ENCODE peak calls at places on chromosome 13, in nine cellular contexts. One of them, this sample, is unnamed.

GRCh38 chr13:40863723-40864122 is 74.3 kb downstream of the SLC25A15 start:
- DNase-seq in RWPE1: no peak
- DNase-seq in right lobe of liver: no peak
- DNase-seq in neuronal stem cell: no peak
- DNase-seq in stimulated activated CD4-positive, alpha-beta T cell treated with anti-CD3 and anti-CD28 coated beads, Interleukin-1b, Interleukin-23, amount 100 ng/mL, for 24 hours: no peak
- DNase-seq in right atrium auricular region: no peak
- DNase-seq in right cardiac atrium: no peak
- DNase-seq in NCI-H1092 treated with DMSO at 0.1 percent for 48 hours: no peak
- DNase-seq in progenitor cell of endocrine pancreas: no peak
- DNase-seq in this sample: no peak

GRCh38 chr13:46296465-46296822 is 84.7 kb downstream of the LRRC63 start:
- DNase-seq in RWPE1: no peak
- DNase-seq in right lobe of liver: no peak
- DNase-seq in neuronal stem cell: no peak
- DNase-seq in stimulated activated CD4-positive, alpha-beta T cell treated with anti-CD3 and anti-CD28 coated beads, Interleukin-1b, Interleukin-23, amount 100 ng/mL, for 24 hours: no peak
- DNase-seq in right atrium auricular region: no peak
- DNase-seq in right cardiac atrium: no peak
- DNase-seq in NCI-H1092 treated with DMSO at 0.1 percent for 48 hours: no peak
- DNase-seq in progenitor cell of endocrine pancreas: no peak
- DNase-seq in this sample: no peak

GRCh38 chr13:80141114-80141849 is 199.6 kb downstream of the SPRY2 start:
- DNase-seq in RWPE1: no peak
- DNase-seq in right lobe of liver: no peak
- DNase-seq in neuronal stem cell: no peak
- DNase-seq in stimulated activated CD4-positive, alpha-beta T cell treated with anti-CD3 and anti-CD28 coated beads, Interleukin-1b, Interleukin-23, amount 100 ng/mL, for 24 hours: no peak
- DNase-seq in right atrium auricular region: no peak
- DNase-seq in right cardiac atrium: peak
- DNase-seq in NCI-H1092 treated with DMSO at 0.1 percent for 48 hours: no peak
- DNase-seq in progenitor cell of endocrine pancreas: no peak
- DNase-seq in this sample: no peak

GRCh38 chr13:97422118-97423054 is 11.6 kb upstream of the RAP2A start:
- DNase-seq in RWPE1: no peak
- DNase-seq in right lobe of liver: no peak
- DNase-seq in neuronal stem cell: no peak
- DNase-seq in stimulated activated CD4-positive, alpha-beta T cell treated with anti-CD3 and anti-CD28 coated beads, Interleukin-1b, Interleukin-23, amount 100 ng/mL, for 24 hours: no peak
- DNase-seq in right atrium auricular region: no peak
- DNase-seq in right cardiac atrium: no peak
- DNase-seq in NCI-H1092 treated with DMSO at 0.1 percent for 48 hours: no peak
- DNase-seq in progenitor cell of endocrine pancreas: no peak
- DNase-seq in this sample: no peak

GRCh38 chr13:37202264-37202663 is 96.8 kb upstream of the CSNK1A1L start:
- DNase-seq in RWPE1: no peak
- DNase-seq in right lobe of liver: no peak
- DNase-seq in neuronal stem cell: no peak
- DNase-seq in stimulated activated CD4-positive, alpha-beta T cell treated with anti-CD3 and anti-CD28 coated beads, Interleukin-1b, Interleukin-23, amount 100 ng/mL, for 24 hours: no peak
- DNase-seq in right atrium auricular region: no peak
- DNase-seq in right cardiac atrium: no peak
- DNase-seq in NCI-H1092 treated with DMSO at 0.1 percent for 48 hours: no peak
- DNase-seq in progenitor cell of endocrine pancreas: no peak
- DNase-seq in this sample: no peak

GRCh38 chr13:37179646-37180045 is 74.2 kb upstream of the CSNK1A1L start:
- DNase-seq in RWPE1: no peak
- DNase-seq in right lobe of liver: no peak
- DNase-seq in neuronal stem cell: no peak
- DNase-seq in stimulated activated CD4-positive, alpha-beta T cell treated with anti-CD3 and anti-CD28 coated beads, Interleukin-1b, Interleukin-23, amount 100 ng/mL, for 24 hours: no peak
- DNase-seq in right atrium auricular region: no peak
- DNase-seq in right cardiac atrium: no peak
- DNase-seq in NCI-H1092 treated with DMSO at 0.1 percent for 48 hours: no peak
- DNase-seq in progenitor cell of endocrine pancreas: no peak
- DNase-seq in this sample: no peak

GRCh38 chr13:44415815-44416214 is 42.2 kb downstream of the SERP2 start:
- DNase-seq in RWPE1: no peak
- DNase-seq in right lobe of liver: no peak
- DNase-seq in neuronal stem cell: no peak
- DNase-seq in stimulated activated CD4-positive, alpha-beta T cell treated with anti-CD3 and anti-CD28 coated beads, Interleukin-1b, Interleukin-23, amount 100 ng/mL, for 24 hours: no peak
- DNase-seq in right atrium auricular region: no peak
- DNase-seq in right cardiac atrium: no peak
- DNase-seq in NCI-H1092 treated with DMSO at 0.1 percent for 48 hours: no peak
- DNase-seq in progenitor cell of endocrine pancreas: no peak
- DNase-seq in this sample: no peak

GRCh38 chr13:39910833-39911232 is 255.4 kb downstream of the COG6 start:
- DNase-seq in RWPE1: no peak
- DNase-seq in right lobe of liver: no peak
- DNase-seq in neuronal stem cell: no peak
- DNase-seq in stimulated activated CD4-positive, alpha-beta T cell treated with anti-CD3 and anti-CD28 coated beads, Interleukin-1b, Interleukin-23, amount 100 ng/mL, for 24 hours: no peak
- DNase-seq in right atrium auricular region: peak
- DNase-seq in right cardiac atrium: peak
- DNase-seq in NCI-H1092 treated with DMSO at 0.1 percent for 48 hours: no peak
- DNase-seq in progenitor cell of endocrine pancreas: no peak
- DNase-seq in this sample: no peak

GRCh38 chr13:35485451-35485850 is 9.0 kb upstream of the MAB21L1 start:
- DNase-seq in RWPE1: no peak
- DNase-seq in right lobe of liver: no peak
- DNase-seq in neuronal stem cell: no peak
- DNase-seq in stimulated activated CD4-positive, alpha-beta T cell treated with anti-CD3 and anti-CD28 coated beads, Interleukin-1b, Interleukin-23, amount 100 ng/mL, for 24 hours: no peak
- DNase-seq in right atrium auricular region: no peak
- DNase-seq in right cardiac atrium: no peak
- DNase-seq in NCI-H1092 treated with DMSO at 0.1 percent for 48 hours: no peak
- DNase-seq in progenitor cell of endocrine pancreas: no peak
- DNase-seq in this sample: no peak

GRCh38 chr13:59266478-59267063 is 897.2 kb downstream of the DIAPH3 start:
- DNase-seq in RWPE1: no peak
- DNase-seq in right lobe of liver: no peak
- DNase-seq in neuronal stem cell: no peak
- DNase-seq in stimulated activated CD4-positive, alpha-beta T cell treated with anti-CD3 and anti-CD28 coated beads, Interleukin-1b, Interleukin-23, amount 100 ng/mL, for 24 hours: no peak
- DNase-seq in right atrium auricular region: no peak
- DNase-seq in right cardiac atrium: no peak
- DNase-seq in NCI-H1092 treated with DMSO at 0.1 percent for 48 hours: no peak
- DNase-seq in progenitor cell of endocrine pancreas: no peak
- DNase-seq in this sample: no peak

GRCh38 chr13:37306778-37307544 is 201.5 kb upstream of the CSNK1A1L start:
- DNase-seq in RWPE1: peak
- DNase-seq in right lobe of liver: no peak
- DNase-seq in neuronal stem cell: no peak
- DNase-seq in stimulated activated CD4-positive, alpha-beta T cell treated with anti-CD3 and anti-CD28 coated beads, Interleukin-1b, Interleukin-23, amount 100 ng/mL, for 24 hours: no peak
- DNase-seq in right atrium auricular region: no peak
- DNase-seq in right cardiac atrium: no peak
- DNase-seq in NCI-H1092 treated with DMSO at 0.1 percent for 48 hours: no peak
- DNase-seq in progenitor cell of endocrine pancreas: no peak
- DNase-seq in this sample: no peak

GRCh38 chr13:29532821-29533220 is 62.7 kb downstream of the SLC7A1 start:
- DNase-seq in RWPE1: no peak
- DNase-seq in right lobe of liver: no peak
- DNase-seq in neuronal stem cell: no peak
- DNase-seq in stimulated activated CD4-positive, alpha-beta T cell treated with anti-CD3 and anti-CD28 coated beads, Interleukin-1b, Interleukin-23, amount 100 ng/mL, for 24 hours: no peak
- DNase-seq in right atrium auricular region: no peak
- DNase-seq in right cardiac atrium: no peak
- DNase-seq in NCI-H1092 treated with DMSO at 0.1 percent for 48 hours: no peak
- DNase-seq in progenitor cell of endocrine pancreas: no peak
- DNase-seq in this sample: no peak

GRCh38 chr13:54029226-54029625 is 1000.6 kb downstream of the OLFM4 start:
- DNase-seq in RWPE1: peak
- DNase-seq in right lobe of liver: no peak
- DNase-seq in neuronal stem cell: peak
- DNase-seq in stimulated activated CD4-positive, alpha-beta T cell treated with anti-CD3 and anti-CD28 coated beads, Interleukin-1b, Interleukin-23, amount 100 ng/mL, for 24 hours: no peak
- DNase-seq in right atrium auricular region: no peak
- DNase-seq in right cardiac atrium: no peak
- DNase-seq in NCI-H1092 treated with DMSO at 0.1 percent for 48 hours: no peak
- DNase-seq in progenitor cell of endocrine pancreas: no peak
- DNase-seq in this sample: no peak

GRCh38 chr13:21229241-21230024 is 53.0 kb downstream of the MRPL57 start:
- DNase-seq in RWPE1: no peak
- DNase-seq in right lobe of liver: no peak
- DNase-seq in neuronal stem cell: no peak
- DNase-seq in stimulated activated CD4-positive, alpha-beta T cell treated with anti-CD3 and anti-CD28 coated beads, Interleukin-1b, Interleukin-23, amount 100 ng/mL, for 24 hours: no peak
- DNase-seq in right atrium auricular region: no peak
- DNase-seq in right cardiac atrium: no peak
- DNase-seq in NCI-H1092 treated with DMSO at 0.1 percent for 48 hours: no peak
- DNase-seq in progenitor cell of endocrine pancreas: no peak
- DNase-seq in this sample: no peak

GRCh38 chr13:48808689-48809088 is 155.0 kb downstream of the CYSLTR2 start:
- DNase-seq in RWPE1: no peak
- DNase-seq in right lobe of liver: no peak
- DNase-seq in neuronal stem cell: no peak
- DNase-seq in stimulated activated CD4-positive, alpha-beta T cell treated with anti-CD3 and anti-CD28 coated beads, Interleukin-1b, Interleukin-23, amount 100 ng/mL, for 24 hours: no peak
- DNase-seq in right atrium auricular region: no peak
- DNase-seq in right cardiac atrium: no peak
- DNase-seq in NCI-H1092 treated with DMSO at 0.1 percent for 48 hours: no peak
- DNase-seq in progenitor cell of endocrine pancreas: no peak
- DNase-seq in this sample: no peak

GRCh38 chr13:43608400-43609137 is 178.2 kb downstream of the ENOX1 start:
- DNase-seq in RWPE1: no peak
- DNase-seq in right lobe of liver: no peak
- DNase-seq in neuronal stem cell: no peak
- DNase-seq in stimulated activated CD4-positive, alpha-beta T cell treated with anti-CD3 and anti-CD28 coated beads, Interleukin-1b, Interleukin-23, amount 100 ng/mL, for 24 hours: no peak
- DNase-seq in right atrium auricular region: no peak
- DNase-seq in right cardiac atrium: no peak
- DNase-seq in NCI-H1092 treated with DMSO at 0.1 percent for 48 hours: no peak
- DNase-seq in progenitor cell of endocrine pancreas: no peak
- DNase-seq in this sample: no peak

GRCh38 chr13:70634893-70635292 is 526.6 kb upstream of the KLHL1 start:
- DNase-seq in RWPE1: no peak
- DNase-seq in right lobe of liver: no peak
- DNase-seq in neuronal stem cell: no peak
- DNase-seq in stimulated activated CD4-positive, alpha-beta T cell treated with anti-CD3 and anti-CD28 coated beads, Interleukin-1b, Interleukin-23, amount 100 ng/mL, for 24 hours: no peak
- DNase-seq in right atrium auricular region: no peak
- DNase-seq in right cardiac atrium: no peak
- DNase-seq in NCI-H1092 treated with DMSO at 0.1 percent for 48 hours: no peak
- DNase-seq in progenitor cell of endocrine pancreas: no peak
- DNase-seq in this sample: no peak

GRCh38 chr13:80217614-80218456 is 123.1 kb downstream of the SPRY2 start:
- DNase-seq in RWPE1: no peak
- DNase-seq in right lobe of liver: no peak
- DNase-seq in neuronal stem cell: peak
- DNase-seq in stimulated activated CD4-positive, alpha-beta T cell treated with anti-CD3 and anti-CD28 coated beads, Interleukin-1b, Interleukin-23, amount 100 ng/mL, for 24 hours: no peak
- DNase-seq in right atrium auricular region: no peak
- DNase-seq in right cardiac atrium: no peak
- DNase-seq in NCI-H1092 treated with DMSO at 0.1 percent for 48 hours: no peak
- DNase-seq in progenitor cell of endocrine pancreas: no peak
- DNase-seq in this sample: no peak

GRCh38 chr13:51761638-51762350 is 42.2 kb downstream of the DHRS12 start:
- DNase-seq in RWPE1: no peak
- DNase-seq in right lobe of liver: no peak
- DNase-seq in neuronal stem cell: no peak
- DNase-seq in stimulated activated CD4-positive, alpha-beta T cell treated with anti-CD3 and anti-CD28 coated beads, Interleukin-1b, Interleukin-23, amount 100 ng/mL, for 24 hours: no peak
- DNase-seq in right atrium auricular region: no peak
- DNase-seq in right cardiac atrium: no peak
- DNase-seq in NCI-H1092 treated with DMSO at 0.1 percent for 48 hours: no peak
- DNase-seq in progenitor cell of endocrine pancreas: no peak
- DNase-seq in this sample: no peak

GRCh38 chr13:61874970-61875579 is 459.4 kb upstream of the PCDH20 start:
- DNase-seq in RWPE1: no peak
- DNase-seq in right lobe of liver: no peak
- DNase-seq in neuronal stem cell: no peak
- DNase-seq in stimulated activated CD4-positive, alpha-beta T cell treated with anti-CD3 and anti-CD28 coated beads, Interleukin-1b, Interleukin-23, amount 100 ng/mL, for 24 hours: no peak
- DNase-seq in right atrium auricular region: no peak
- DNase-seq in right cardiac atrium: no peak
- DNase-seq in NCI-H1092 treated with DMSO at 0.1 percent for 48 hours: no peak
- DNase-seq in progenitor cell of endocrine pancreas: no peak
- DNase-seq in this sample: no peak

GRCh38 chr13:95641961-95642621 is 2.4 kb downstream of the DZIP1 start:
- DNase-seq in RWPE1: no peak
- DNase-seq in right lobe of liver: peak
- DNase-seq in neuronal stem cell: peak
- DNase-seq in stimulated activated CD4-positive, alpha-beta T cell treated with anti-CD3 and anti-CD28 coated beads, Interleukin-1b, Interleukin-23, amount 100 ng/mL, for 24 hours: no peak
- DNase-seq in right atrium auricular region: no peak
- DNase-seq in right cardiac atrium: peak
- DNase-seq in NCI-H1092 treated with DMSO at 0.1 percent for 48 hours: peak
- DNase-seq in progenitor cell of endocrine pancreas: peak
- DNase-seq in this sample: peak

GRCh38 chr13:30045916-30046704 is 195.7 kb upstream of the UBL3 start:
- DNase-seq in RWPE1: no peak
- DNase-seq in right lobe of liver: no peak
- DNase-seq in neuronal stem cell: no peak
- DNase-seq in stimulated activated CD4-positive, alpha-beta T cell treated with anti-CD3 and anti-CD28 coated beads, Interleukin-1b, Interleukin-23, amount 100 ng/mL, for 24 hours: no peak
- DNase-seq in right atrium auricular region: no peak
- DNase-seq in right cardiac atrium: no peak
- DNase-seq in NCI-H1092 treated with DMSO at 0.1 percent for 48 hours: no peak
- DNase-seq in progenitor cell of endocrine pancreas: no peak
- DNase-seq in this sample: no peak

GRCh38 chr13:50801087-50801931 is 42.2 kb downstream of the DLEU7 start:
- DNase-seq in RWPE1: peak
- DNase-seq in right lobe of liver: peak
- DNase-seq in neuronal stem cell: peak
- DNase-seq in stimulated activated CD4-positive, alpha-beta T cell treated with anti-CD3 and anti-CD28 coated beads, Interleukin-1b, Interleukin-23, amount 100 ng/mL, for 24 hours: peak
- DNase-seq in right atrium auricular region: no peak
- DNase-seq in right cardiac atrium: peak
- DNase-seq in NCI-H1092 treated with DMSO at 0.1 percent for 48 hours: peak
- DNase-seq in progenitor cell of endocrine pancreas: peak
- DNase-seq in this sample: peak

GRCh38 chr13:109720758-109721184 is 65.6 kb downstream of the IRS2 start:
- DNase-seq in RWPE1: no peak
- DNase-seq in right lobe of liver: peak
- DNase-seq in neuronal stem cell: no peak
- DNase-seq in stimulated activated CD4-positive, alpha-beta T cell treated with anti-CD3 and anti-CD28 coated beads, Interleukin-1b, Interleukin-23, amount 100 ng/mL, for 24 hours: no peak
- DNase-seq in right atrium auricular region: no peak
- DNase-seq in right cardiac atrium: no peak
- DNase-seq in NCI-H1092 treated with DMSO at 0.1 percent for 48 hours: peak
- DNase-seq in progenitor cell of endocrine pancreas: no peak
- DNase-seq in this sample: no peak

GRCh38 chr13:66691149-66691548 is 539.0 kb downstream of the PCDH9 start:
- DNase-seq in RWPE1: no peak
- DNase-seq in right lobe of liver: no peak
- DNase-seq in neuronal stem cell: no peak
- DNase-seq in stimulated activated CD4-positive, alpha-beta T cell treated with anti-CD3 and anti-CD28 coated beads, Interleukin-1b, Interleukin-23, amount 100 ng/mL, for 24 hours: no peak
- DNase-seq in right atrium auricular region: no peak
- DNase-seq in right cardiac atrium: no peak
- DNase-seq in NCI-H1092 treated with DMSO at 0.1 percent for 48 hours: no peak
- DNase-seq in progenitor cell of endocrine pancreas: no peak
- DNase-seq in this sample: no peak

GRCh38 chr13:97109841-97110492 is 112.2 kb upstream of the MBNL2 start:
- DNase-seq in RWPE1: peak
- DNase-seq in right lobe of liver: peak
- DNase-seq in neuronal stem cell: peak
- DNase-seq in stimulated activated CD4-positive, alpha-beta T cell treated with anti-CD3 and anti-CD28 coated beads, Interleukin-1b, Interleukin-23, amount 100 ng/mL, for 24 hours: peak
- DNase-seq in right atrium auricular region: peak
- DNase-seq in right cardiac atrium: peak
- DNase-seq in NCI-H1092 treated with DMSO at 0.1 percent for 48 hours: peak
- DNase-seq in progenitor cell of endocrine pancreas: peak
- DNase-seq in this sample: peak

GRCh38 chr13:114119196-114119595 is 13.2 kb downstream of the RASA3 start:
- DNase-seq in RWPE1: peak
- DNase-seq in right lobe of liver: no peak
- DNase-seq in neuronal stem cell: no peak
- DNase-seq in stimulated activated CD4-positive, alpha-beta T cell treated with anti-CD3 and anti-CD28 coated beads, Interleukin-1b, Interleukin-23, amount 100 ng/mL, for 24 hours: no peak
- DNase-seq in right atrium auricular region: no peak
- DNase-seq in right cardiac atrium: peak
- DNase-seq in NCI-H1092 treated with DMSO at 0.1 percent for 48 hours: no peak
- DNase-seq in progenitor cell of endocrine pancreas: no peak
- DNase-seq in this sample: peak

GRCh38 chr13:45975337-45975736 is 77.2 kb downstream of the ZC3H13 start:
- DNase-seq in RWPE1: no peak
- DNase-seq in right lobe of liver: no peak
- DNase-seq in neuronal stem cell: no peak
- DNase-seq in stimulated activated CD4-positive, alpha-beta T cell treated with anti-CD3 and anti-CD28 coated beads, Interleukin-1b, Interleukin-23, amount 100 ng/mL, for 24 hours: no peak
- DNase-seq in right atrium auricular region: no peak
- DNase-seq in right cardiac atrium: no peak
- DNase-seq in NCI-H1092 treated with DMSO at 0.1 percent for 48 hours: no peak
- DNase-seq in progenitor cell of endocrine pancreas: no peak
- DNase-seq in this sample: no peak

GRCh38 chr13:48784906-48785555 is 131.3 kb downstream of the CYSLTR2 start:
- DNase-seq in RWPE1: no peak
- DNase-seq in right lobe of liver: no peak
- DNase-seq in neuronal stem cell: no peak
- DNase-seq in stimulated activated CD4-positive, alpha-beta T cell treated with anti-CD3 and anti-CD28 coated beads, Interleukin-1b, Interleukin-23, amount 100 ng/mL, for 24 hours: no peak
- DNase-seq in right atrium auricular region: no peak
- DNase-seq in right cardiac atrium: no peak
- DNase-seq in NCI-H1092 treated with DMSO at 0.1 percent for 48 hours: no peak
- DNase-seq in progenitor cell of endocrine pancreas: no peak
- DNase-seq in this sample: no peak

This sample was measured in endothelial cell.